ENCODE peak calls at places on chromosomes 13 and 19, in six cellular contexts. N is heart right ventricle, X is upper lobe of left lung, R is neuronal stem cell, E is BE2C, F is ascending aorta. Q is an unnamed sample.
A peak's percentile ranks its signal among the peaks of the same experiment; 100 is the strongest.

GRCh38 chr19:4198467-4199126 is 16.1 kb downstream of the ANKRD24 start:
- DNase-seq in N (no peak), X (no peak), R (no peak), E (no peak), F (no peak), Q (no peak)

GRCh38 chr13:30681489-30682242 is 53.7 kb upstream of the ALOX5AP start:
- DNase-seq in N (no peak), X (no peak), R (no peak), E (no peak), F (no peak), Q (no peak)

GRCh38 chr19:46717716-46718143 is 816 bp upstream of the PRKD2 start:
- DNase-seq in N (no peak), X (no peak), R (no peak), E (no peak), F (no peak), Q (no peak)

GRCh38 chr19:40744554-40745401 is 5.5 kb downstream of the ACTMAP start:
- DNase-seq in N (no peak), X (peak; percentile 82), R (no peak), E (no peak), F (no peak), Q (no peak)

GRCh38 chr19:3499738-3500428 is 591 bp downstream of the DOHH start:
- DNase-seq in N (no peak), X (no peak), R (no peak), E (no peak), F (no peak), Q (no peak)

GRCh38 chr13:72782717-72783116 is 784 bp downstream of the PIBF1 start:
- DNase-seq in N (no peak), X (no peak), R (no peak), E (no peak), F (no peak), Q (no peak)

GRCh38 chr19:5445667-5446066 is 9.6 kb upstream of the ZNRF4 start:
- DNase-seq in N (no peak), X (no peak), R (no peak), E (no peak), F (no peak), Q (no peak)

GRCh38 chr13:97439196-97439595 is 5.2 kb downstream of the RAP2A start:
- DNase-seq in N (no peak), X (no peak), R (no peak), E (no peak), F (no peak), Q (no peak)

GRCh38 chr13:108595416-108596257 is 33.8 kb upstream of the MYO16 start:
- DNase-seq in N (no peak), X (no peak), R (no peak), E (no peak), F (no peak), Q (no peak)

GRCh38 chr13:114107686-114108081 is 24.7 kb downstream of the RASA3 start:
- DNase-seq in N (peak; percentile 67), X (peak; percentile 22), R (no peak), E (peak; percentile 8), F (no peak), Q (no peak)

GRCh38 chr19:53945998-53946397 is 16.7 kb upstream of the CACNG8 start:
- DNase-seq in N (no peak), X (no peak), R (no peak), E (no peak), F (no peak), Q (no peak)

GRCh38 chr13:51416107-51416506 is 36.7 kb downstream of the INTS6 start:
- DNase-seq in N (no peak), X (no peak), R (no peak), E (no peak), F (no peak), Q (no peak)

GRCh38 chr13:76522083-76522755 is 364.0 kb downstream of the KCTD12 start:
- DNase-seq in N (no peak), X (no peak), R (no peak), E (peak; percentile 64), F (no peak), Q (no peak)

GRCh38 chr19:35882074-35882832 is 13.9 kb downstream of the APLP1 start:
- DNase-seq in N (no peak), X (no peak), R (no peak), E (peak; percentile 57), F (no peak), Q (no peak)

GRCh38 chr19:50323782-50324133 is 5.4 kb downstream of the KCNC3 start:
- DNase-seq in N (no peak), X (no peak), R (no peak), E (no peak), F (no peak), Q (no peak)

GRCh38 chr19:4430760-4431159 is 26.8 kb downstream of the UBXN6 start:
- DNase-seq in N (no peak), X (peak; percentile 47), R (no peak), E (no peak), F (no peak), Q (no peak)

GRCh38 chr19:13053761-13054604 is 48.7 kb downstream of the LYL1 start:
- DNase-seq in N (peak; percentile 93), X (peak; percentile 88), R (peak; percentile 69), E (no peak), F (no peak), Q (no peak)

GRCh38 chr13:42279080-42279479 is 7.1 kb downstream of the AKAP11 start:
- DNase-seq in N (no peak), X (no peak), R (no peak), E (no peak), F (no peak), Q (no peak)

GRCh38 chr19:4310247-4311121 is 6.1 kb downstream of the FSD1 start:
- DNase-seq in N (no peak), X (no peak), R (no peak), E (peak; percentile 56), F (no peak), Q (no peak)

DNA sequence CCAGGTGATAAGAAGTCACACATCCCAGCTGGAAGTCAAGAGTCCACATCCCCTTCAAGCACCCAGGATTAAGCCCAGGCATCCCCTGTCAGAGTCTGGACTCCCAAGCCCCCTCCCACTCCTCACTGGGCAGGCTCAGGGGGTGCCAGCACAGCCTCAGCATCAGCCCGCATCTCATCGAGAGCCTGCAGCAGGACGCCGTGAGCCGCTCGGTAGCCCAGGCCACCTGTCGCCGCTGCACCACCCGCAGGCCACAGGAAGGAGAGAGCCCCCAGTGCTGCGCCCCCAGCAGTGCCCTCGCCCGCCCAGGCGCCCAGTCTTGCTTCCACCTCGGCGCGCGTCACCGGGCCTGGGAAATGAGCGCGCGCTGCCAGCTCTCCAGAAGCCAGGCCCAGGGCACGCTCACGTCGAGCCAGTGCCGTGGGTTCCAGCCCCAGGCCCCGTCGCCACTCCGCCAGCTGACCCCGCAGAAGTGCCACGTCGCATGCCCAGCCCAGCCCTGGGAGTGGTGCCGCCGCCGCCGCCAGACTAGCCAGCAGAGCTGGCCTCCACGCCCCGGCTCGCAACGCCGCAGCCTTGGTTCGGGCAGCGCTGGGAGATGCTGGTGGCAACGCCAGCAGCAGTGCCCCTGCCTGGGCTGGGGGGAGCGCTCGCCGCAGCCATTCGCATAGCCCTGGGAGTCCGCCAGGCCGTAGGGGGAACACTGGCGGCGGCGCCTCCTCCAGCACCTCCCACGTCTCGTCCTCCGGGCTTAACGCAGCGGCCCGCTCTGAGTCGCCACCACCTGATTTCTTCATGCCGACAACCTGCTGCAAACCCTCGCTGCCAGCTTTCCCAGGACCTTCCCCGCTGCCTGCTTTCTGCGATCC is 3.8 kb downstream of the IRGQ start:
- DNase-seq in N (no peak), X (no peak), R (no peak), E (no peak), F (no peak), Q (no peak)
- H3K9me3 ChIP-seq in N (no peaks in the 10 kb centered on the region), X (no peaks in the 10 kb centered on the region), R (no peaks in the 10 kb centered on the region), E (no peaks in the 10 kb centered on the region), F (no peaks in the 10 kb centered on the region), Q (no peaks in the 10 kb centered on the region)

GRCh38 chr19:57776764-57777296 is 7.4 kb downstream of the ZNF586 start:
- DNase-seq in N (no peak), X (no peak), R (no peak), E (no peak), F (no peak), Q (no peak)
- H3K9me3 ChIP-seq in N (no peaks in the 10 kb centered on the region), X (peaks cover 70% of the 10 kb centered on the region), R (peaks cover 6% of the 10 kb centered on the region), E (no peaks in the 10 kb centered on the region), F (peaks cover 100% of the 10 kb centered on the region), Q (peaks cover 58% of the 10 kb centered on the region)

GRCh38 chr19:9348671-9349070 is 14.1 kb upstream of the ZNF177 start:
- DNase-seq in N (no peak), X (no peak), R (no peak), E (no peak), F (no peak), Q (no peak)
- H3K9me3 ChIP-seq in N (peaks cover 45% of the 10 kb centered on the region), X (peaks cover 99% of the 10 kb centered on the region), R (peaks cover 22% of the 10 kb centered on the region), E (peaks cover 4% of the 10 kb centered on the region), F (peaks cover 97% of the 10 kb centered on the region), Q (peaks cover 17% of the 10 kb centered on the region)

GRCh38 chr13:19057588-19058340 is 123.9 kb downstream of the TUBA3C start:
- DNase-seq in N (no peak), X (no peak), R (no peak), E (no peak), F (no peak), Q (no peak)
- H3K9me3 ChIP-seq in N (no peaks in the 10 kb centered on the region), X (no peaks in the 10 kb centered on the region), R (peaks cover 87% of the 10 kb centered on the region), E (peaks cover 5% of the 10 kb centered on the region), F (no peaks in the 10 kb centered on the region), Q (no peaks in the 10 kb centered on the region)

GRCh38 chr19:34639491-34640085 is 37.4 kb downstream of the SCGB2B2 start:
- DNase-seq in N (no peak), X (peak; percentile 54), R (peak; percentile 45), E (peak; percentile 74), F (no peak), Q (peak; percentile 38)
- H3K9me3 ChIP-seq in N (no peaks in the 10 kb centered on the region), X (peaks cover 6% of the 10 kb centered on the region), R (peaks cover 27% of the 10 kb centered on the region), E (no peaks in the 10 kb centered on the region), F (peaks cover 12% of the 10 kb centered on the region), Q (peaks cover 6% of the 10 kb centered on the region)

DNA sequence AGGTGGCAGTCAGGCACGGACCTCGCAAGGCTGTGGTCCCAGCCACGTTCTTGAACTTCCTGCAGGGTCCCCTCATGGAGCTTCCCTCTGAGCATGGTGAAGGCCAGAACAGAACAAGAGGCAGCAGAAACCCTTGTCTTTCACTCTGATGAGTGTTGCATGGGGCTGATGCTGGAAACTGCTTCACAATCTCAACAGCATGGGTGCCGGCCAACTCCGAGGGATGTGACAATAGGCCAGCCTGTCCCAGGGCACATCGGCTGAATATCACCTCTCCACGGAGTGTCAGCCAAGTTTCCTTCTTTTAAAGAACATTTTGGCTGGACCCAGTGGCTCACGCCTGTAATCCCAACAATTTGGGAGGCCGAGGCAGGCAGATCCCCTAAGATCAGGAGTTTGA is 173.9 kb downstream of the FOXO1 start:
- DNase-seq in N (peak; percentile 68), X (no peak), R (no peak), E (no peak), F (no peak), Q (no peak)
- H3K9me3 ChIP-seq in N (no peaks in the 10 kb centered on the region), X (no peaks in the 10 kb centered on the region), R (no peaks in the 10 kb centered on the region), E (no peaks in the 10 kb centered on the region), F (no peaks in the 10 kb centered on the region), Q (no peaks in the 10 kb centered on the region)

GRCh38 chr19:21907516-21907915 is 71.5 kb upstream of the ZNF43 start:
- DNase-seq in N (no peak), X (no peak), R (no peak), E (no peak), F (no peak), Q (no peak)
- H3K9me3 ChIP-seq in N (no peaks in the 10 kb centered on the region), X (no peaks in the 10 kb centered on the region), R (peaks cover 31% of the 10 kb centered on the region), E (peaks cover 7% of the 10 kb centered on the region), F (no peaks in the 10 kb centered on the region), Q (peaks cover 2% of the 10 kb centered on the region)